ENCODE peak calls at places on chromosomes 12 and 14, in ten cellular contexts. F, Z, Y, W, G, Q, R, U, T and H are unnamed samples.

GRCh38 chr12:123131879-123132402 is 18.9 kb downstream of the PITPNM2 start:
- DNase-seq in F (no peak), W (peak), Q (no peak), Z (no peak), U (no peak), G (no peak), Y (no peak), R (no peak), T (peak), H (no peak)

GRCh38 chr14:30256627-30257026 is 302.3 kb upstream of the G2E3 start:
- DNase-seq in F (no peak), Z (no peak), Q (no peak), U (no peak), Y (no peak), R (no peak), W (no peak), G (no peak), T (no peak), H (no peak)

GRCh38 chr12:4604684-4605193 is 42.7 kb downstream of the DYRK4 start:
- DNase-seq in R (peak), U (peak), W (peak), Q (peak), G (peak), F (peak), T (peak), Z (peak), Y (peak), H (peak)

GRCh38 chr12:8906781-8907180 is 7.5 kb upstream of the PHC1 start:
- DNase-seq in U (no peak), Z (no peak), R (no peak), Q (no peak), F (no peak), Y (no peak), T (no peak), W (no peak), G (no peak), H (no peak)

GRCh38 chr14:103281496-103282231 is 52.4 kb upstream of the EIF5 start:
- DNase-seq in R (peak), Z (no peak), T (no peak), G (peak), F (no peak), W (peak), Q (peak), U (no peak), Y (no peak), H (peak)

GRCh38 chr12:94418517-94418916 is 41.1 kb downstream of the CEP83 start:
- DNase-seq in Y (no peak), Z (no peak), U (no peak), G (no peak), F (no peak), W (no peak), T (no peak), Q (no peak), R (peak), H (no peak)

GRCh38 chr12:106647793-106648514 is 65.2 kb downstream of the RFX4 start:
- DNase-seq in Q (no peak), Y (no peak), W (no peak), U (no peak), F (no peak), Z (no peak), G (no peak), R (no peak), T (no peak), H (no peak)

GRCh38 chr14:59354666-59355065 is 110.5 kb downstream of the GPR135 start:
- DNase-seq in U (no peak), R (no peak), Q (no peak), Z (no peak), G (no peak), F (no peak), T (no peak), W (no peak), Y (no peak), H (no peak)

GRCh38 chr12:53048780-53049401 is 974 bp upstream of the TNS2 start:
- DNase-seq in T (peak), U (peak), Z (no peak), Y (no peak), Q (peak), G (peak), F (peak), R (peak), W (peak), H (peak)

GRCh38 chr12:120183211-120183631 is 11.3 kb downstream of the GCN1 start:
- DNase-seq in G (no peak), Y (no peak), Z (no peak), T (no peak), F (no peak), Q (no peak), R (no peak), W (no peak), U (no peak), H (no peak)

GRCh38 chr12:117494833-117495714 is 133.6 kb upstream of the NOS1 start:
- DNase-seq in F (no peak), U (no peak), T (no peak), Z (no peak), Q (peak), W (peak), Y (no peak), R (peak), G (no peak), H (no peak)

GRCh38 chr12:1590083-1590979 is 4.0 kb downstream of the FBXL14 start:
- DNase-seq in U (no peak), W (peak), T (no peak), Y (no peak), Z (no peak), F (peak), R (no peak), Q (no peak), G (no peak), H (no peak)

GRCh38 chr12:59803735-59804134 is 207.9 kb downstream of the SLC16A7 start:
- DNase-seq in U (no peak), Z (no peak), G (no peak), W (no peak), F (no peak), Y (no peak), Q (no peak), T (no peak), R (no peak), H (no peak)

GRCh38 chr12:91513354-91513753 is 330.7 kb upstream of the DCN start:
- DNase-seq in Z (no peak), F (no peak), U (no peak), Q (no peak), W (no peak), T (no peak), R (no peak), Y (no peak), G (no peak), H (no peak)

GRCh38 chr14:79483472-79483871 is 727.8 kb downstream of the DIO2 start:
- DNase-seq in G (no peak), Z (no peak), W (no peak), Q (peak), T (no peak), R (no peak), U (no peak), F (no peak), Y (no peak), H (no peak)

GRCh38 chr14:103533137-103533998 is 4.4 kb downstream of the TRMT61A start:
- DNase-seq in Z (no peak), R (no peak), G (peak), F (no peak), Y (no peak), Q (no peak), T (no peak), U (no peak), W (no peak), H (peak)

GRCh38 chr14:83163016-83163415 is 1629.4 kb upstream of the SEL1L start:
- DNase-seq in F (no peak), U (no peak), Q (no peak), G (no peak), R (no peak), W (no peak), Y (no peak), T (no peak), Z (no peak), H (no peak)

GRCh38 chr12:48978741-48979601 is 849 bp downstream of the WNT1 start:
- DNase-seq in T (no peak), F (no peak), Y (no peak), Z (no peak), U (no peak), G (no peak), W (no peak), Q (no peak), R (no peak), H (no peak)

DNA sequence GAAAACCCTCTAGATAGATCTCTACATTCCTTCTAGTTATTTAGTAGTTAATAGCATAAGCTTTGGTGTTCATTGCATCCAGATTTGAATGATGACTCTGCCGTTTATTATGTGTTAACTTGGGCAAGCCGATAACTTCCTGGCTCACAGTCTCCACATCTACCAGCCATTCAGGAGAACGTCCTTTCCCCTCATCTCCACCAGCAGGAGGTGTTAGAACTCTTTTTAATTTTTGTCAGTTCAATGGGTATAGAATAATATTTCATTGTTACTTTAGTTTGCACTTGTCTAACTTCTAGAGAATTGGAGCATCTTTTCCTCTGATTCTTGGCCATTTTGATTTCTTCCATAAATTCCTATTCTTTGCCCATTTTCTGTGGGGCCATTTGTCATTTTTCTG is 30.0 kb upstream of the WSCD2 start:
- DNase-seq in G (no peak), U (peak), Q (no peak), W (no peak), Y (no peak), T (no peak), R (no peak), F (no peak), Z (no peak), H (no peak)
- TF ChIP-seq EP300 in G (no peak), U (no peak), Q (no peak), W (no peak), Y (no peak), T (no peak), R (no peak), F (no peak), Z (no peak), H (no peak)

DNA sequence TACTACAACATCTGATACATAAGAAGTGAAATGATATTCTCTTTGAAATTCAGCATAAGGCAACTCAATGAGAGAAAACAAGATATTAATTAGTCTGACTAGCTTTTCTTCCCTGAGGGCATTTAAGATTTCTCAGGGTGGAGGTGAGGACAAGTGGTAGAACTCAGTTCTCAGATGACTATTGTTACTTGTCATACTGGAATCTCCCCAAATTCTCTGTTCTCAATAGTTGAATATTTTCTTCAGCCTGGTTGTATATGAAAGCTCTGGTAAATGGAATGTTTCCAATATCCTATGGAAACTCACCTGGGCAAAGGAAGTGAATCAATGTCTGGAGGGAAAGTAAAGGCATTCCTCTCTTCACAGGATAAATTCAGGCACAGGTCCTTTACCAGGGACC is 18.2 kb upstream of the ITGA5 start:
- DNase-seq in F (no peak), Q (no peak), Y (no peak), R (no peak), T (no peak), U (no peak), G (no peak), W (no peak), Z (no peak), H (no peak)
- TF ChIP-seq EP300 in F (no peak), Q (no peak), Y (no peak), R (no peak), T (no peak), U (no peak), G (no peak), W (no peak), Z (no peak), H (no peak)

DNA sequence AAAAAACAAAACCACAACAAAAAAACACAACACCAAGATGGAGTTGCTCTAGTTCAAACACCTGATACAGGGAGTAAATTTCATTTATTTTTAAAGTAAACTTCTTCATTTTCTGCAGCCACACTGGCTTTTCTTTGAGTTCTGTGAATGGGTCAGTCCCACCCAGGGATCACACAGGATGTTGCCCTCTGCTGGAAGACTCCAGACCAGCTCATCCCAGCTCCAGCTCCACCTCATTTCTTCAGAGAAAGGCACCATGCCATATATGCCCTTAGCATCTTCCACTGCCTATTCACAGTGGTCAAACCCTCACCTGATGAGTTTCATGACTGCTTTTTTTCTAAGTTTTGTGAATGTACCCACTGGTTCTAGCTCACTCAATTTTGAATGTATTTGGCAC is 8.0 kb downstream of the GLIPR1 start:
- DNase-seq in F (no peak), R (peak), G (no peak), W (no peak), Z (no peak), U (no peak), Q (peak), T (no peak), Y (no peak), H (no peak)
- TF ChIP-seq EP300 in F (no peak), R (no peak), G (no peak), W (no peak), Z (no peak), U (no peak), Q (no peak), T (no peak), Y (no peak), H (no peak)

GRCh38 chr12:6047249-6048227 is 76.9 kb downstream of the VWF start:
- DNase-seq in U (no peak), R (no peak), Y (no peak), Q (no peak), F (no peak), Z (no peak), T (no peak), W (no peak), G (no peak), H (no peak)
- TF ChIP-seq EP300 in U (no peak), R (no peak), Y (no peak), Q (no peak), F (no peak), Z (no peak), T (no peak), W (no peak), G (no peak), H (no peak)

DNA sequence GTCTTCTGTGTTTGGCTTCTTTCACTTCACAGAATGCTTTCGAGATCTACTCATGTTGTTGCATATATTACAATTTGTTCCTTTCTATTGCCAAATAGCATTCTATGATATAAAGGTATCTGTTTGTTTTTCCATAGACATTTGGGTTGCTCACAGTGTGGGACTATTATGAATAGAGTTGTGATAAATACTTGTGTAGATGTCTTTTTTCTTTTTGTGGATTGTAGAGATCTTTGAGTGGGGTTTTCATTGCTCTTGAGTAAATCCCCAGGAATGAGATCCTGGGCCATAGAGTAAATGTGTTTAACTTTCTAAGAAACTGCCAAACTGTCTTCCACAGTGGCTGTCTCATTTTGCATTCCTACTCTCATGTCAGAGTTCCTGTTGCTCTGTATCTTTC is 24.9 kb upstream of the CEBPE start:
- DNase-seq in Y (no peak), F (no peak), Z (no peak), T (no peak), Q (no peak), W (no peak), U (no peak), R (no peak), G (no peak), H (no peak)
- TF ChIP-seq EP300 in Y (no peak), F (no peak), Z (no peak), T (no peak), Q (no peak), W (no peak), U (no peak), R (no peak), G (no peak), H (no peak)